ENCODE peak calls at places on chromosomes 4 and X, in ten cellular contexts. W, Y, S, C, D, T, X, P, J and L are unnamed samples.

GRCh38 chr4:184693056-184693455 is 40.8 kb downstream of the CENPU start:
- DNase-seq in Y (no peak), T (no peak), J (no peak), D (no peak), P (no peak), C (no peak), W (no peak), X (no peak), S (peak), L (no peak)

GRCh38 chrX:20913760-20914159 is 460.5 kb upstream of the CNKSR2 start:
- DNase-seq in S (no peak), Y (no peak), X (no peak), C (no peak), T (peak), W (no peak), P (no peak), D (no peak), J (no peak), L (no peak)

GRCh38 chr4:23710298-23710697 is 179.5 kb downstream of the PPARGC1A start:
- DNase-seq in C (no peak), X (no peak), D (no peak), P (no peak), S (no peak), J (no peak), T (no peak), Y (no peak), W (no peak), L (no peak)

GRCh38 chr4:122873752-122874151 is 47.1 kb downstream of the FGF2 start:
- DNase-seq in S (peak), T (no peak), D (no peak), X (no peak), J (no peak), Y (no peak), P (peak), C (peak), W (no peak), L (no peak)

GRCh38 chr4:189124149-189124758 is 816.4 kb upstream of the FRG1 start:
- DNase-seq in J (no peak), X (no peak), D (no peak), Y (no peak), W (no peak), C (no peak), T (peak), S (peak), P (no peak), L (peak)

GRCh38 chr4:65007841-65008439 is 598.7 kb upstream of the TECRL start:
- DNase-seq in P (peak), T (peak), C (peak), S (peak), X (no peak), J (no peak), D (no peak), W (no peak), Y (no peak), L (peak)

GRCh38 chrX:129553619-129554288 is 13.7 kb downstream of the OCRL start:
- DNase-seq in T (no peak), D (no peak), C (no peak), W (no peak), J (no peak), S (no peak), Y (no peak), P (no peak), X (no peak), L (no peak)

GRCh38 chr4:173328236-173328901 is 5.8 kb downstream of the HMGB2 start:
- DNase-seq in W (no peak), J (no peak), X (no peak), D (no peak), T (no peak), C (no peak), Y (no peak), S (peak), P (no peak), L (no peak)

GRCh38 chr4:184727430-184727829 is 6.5 kb downstream of the CENPU start:
- DNase-seq in T (no peak), Y (no peak), S (no peak), C (no peak), D (no peak), J (no peak), W (no peak), X (no peak), P (no peak), L (no peak)

GRCh38 chr4:909821-910220 is 22.3 kb downstream of the GAK start:
- DNase-seq in W (no peak), S (no peak), X (no peak), P (no peak), J (no peak), T (no peak), D (no peak), Y (no peak), C (no peak), L (peak)

GRCh38 chr4:32847466-32847865 is 2127.3 kb downstream of the PCDH7 start:
- DNase-seq in S (no peak), X (no peak), W (no peak), D (no peak), T (peak), Y (no peak), P (no peak), C (no peak), J (no peak), L (no peak)

GRCh38 chrX:10395179-10395578 is 225.2 kb downstream of the MID1 start:
- DNase-seq in S (peak), Y (no peak), W (no peak), X (no peak), P (no peak), T (no peak), D (no peak), C (no peak), J (no peak), L (no peak)

GRCh38 chrX:30874851-30875250 is 14.2 kb downstream of the TAB3 start:
- DNase-seq in W (no peak), X (no peak), C (no peak), D (no peak), J (no peak), S (no peak), P (no peak), Y (no peak), T (no peak), L (no peak)

GRCh38 chr4:53908661-53909078 is 155.7 kb downstream of the CHIC2 start:
- DNase-seq in W (no peak), S (peak), X (no peak), D (peak), P (peak), C (peak), J (no peak), T (peak), Y (peak), L (peak)

GRCh38 chrX:153981771-153982533 is 9.4 kb downstream of the TMEM187 start:
- DNase-seq in X (peak), C (no peak), D (no peak), P (no peak), W (peak), T (no peak), Y (no peak), J (no peak), S (no peak), L (no peak)

GRCh38 chr4:6688879-6689505 is 4.7 kb upstream of the S100P start:
- DNase-seq in J (no peak), T (no peak), W (peak), S (peak), Y (peak), C (peak), X (peak), P (peak), D (no peak), L (peak)

GRCh38 chrX:40468033-40468979 is 112.5 kb upstream of the ATP6AP2 start:
- DNase-seq in D (peak), W (peak), X (peak), C (peak), S (peak), J (peak), P (peak), T (no peak), Y (peak), L (peak)

GRCh38 chr4:101660607-101661006 is 129.9 kb upstream of the BANK1 start:
- DNase-seq in D (no peak), T (no peak), C (no peak), Y (no peak), X (no peak), P (no peak), W (no peak), J (no peak), S (no peak), L (no peak)

GRCh38 chr4:105710678-105711077 is 2.1 kb downstream of the GSTCD start:
- DNase-seq in J (no peak), W (no peak), X (no peak), D (no peak), Y (no peak), P (no peak), C (no peak), S (peak), T (no peak), L (peak)

GRCh38 chr4:29046716-29047115 is 1673.5 kb upstream of the PCDH7 start:
- DNase-seq in C (no peak), P (no peak), Y (no peak), T (no peak), W (no peak), D (no peak), S (peak), X (no peak), J (no peak), L (no peak)

GRCh38 chr4:67160409-67160808 is 384.9 kb downstream of the CENPC start:
- DNase-seq in X (no peak), T (no peak), S (no peak), D (no peak), W (no peak), Y (no peak), C (no peak), J (no peak), P (no peak), L (no peak)